ENCODE peak calls at places on chromosomes 13 and 19, in eight cellular contexts. I is trophoblast cell; T is SJCRH30; D is left ventricle myocardium inferior; E is left lung; F is CD4-positive, alpha-beta T cell; G is uterus; W is brain microvascular endothelial cell. M is an unnamed sample.

GRCh38 chr19:7455600-7456296 is 33.1 kb downstream of the PEX11G start:
- DNase-seq in I (no peak), T (no peak), D (no peak), E (no peak), F (no peak), G (no peak), W (no peak), M (no peak)

GRCh38 chr19:5914946-5915781 is 1.1 kb downstream of the CAPS start:
- DNase-seq in I (peak; percentile 75), T (no peak), D (no peak), E (no peak), F (no peak), G (no peak), W (no peak), M (no peak)

GRCh38 chr19:5255602-5256231 is 84.9 kb downstream of the PTPRS start:
- DNase-seq in I (peak; percentile 98), T (no peak), D (no peak), E (no peak), F (no peak), G (no peak), W (no peak), M (no peak)

GRCh38 chr13:101346942-101347728 is 69.2 kb downstream of the NALCN start:
- DNase-seq in I (no peak), T (no peak), D (no peak), E (no peak), F (no peak), G (no peak), W (peak; percentile 17), M (peak; percentile 12)

GRCh38 chr13:41588899-41589298 is 131.5 kb downstream of the RGCC start:
- DNase-seq in I (no peak), T (no peak), D (no peak), E (no peak), F (no peak), G (no peak), W (peak; percentile 75), M (peak; percentile 88)

GRCh38 chr13:40969169-40969901 is 49.8 kb downstream of the ELF1 start:
- DNase-seq in I (peak; percentile 58), T (no peak), D (no peak), E (no peak), F (no peak), G (no peak), W (no peak), M (no peak)

GRCh38 chr19:48489608-48490216 is 20.5 kb downstream of the CYTH2 start:
- DNase-seq in I (peak; percentile 86), T (peak; percentile 80), D (peak; percentile 73), E (peak; percentile 78), F (peak; percentile 84), G (peak; percentile 74), W (peak; percentile 35), M (no peak)

GRCh38 chr13:98785968-98786367 is 33.5 kb upstream of the SLC15A1 start:
- DNase-seq in I (no peak), T (no peak), D (no peak), E (no peak), F (no peak), G (no peak), W (no peak), M (no peak)

GRCh38 chr19:16899566-16900075 is 10.8 kb downstream of the F2RL3 start:
- DNase-seq in I (peak; percentile 63), T (peak; percentile 52), D (no peak), E (no peak), F (no peak), G (no peak), W (peak; percentile 14), M (no peak)

GRCh38 chr13:26051231-26052135 is at the start of gene SHISA2:
- DNase-seq in I (peak; percentile 68), T (peak; percentile 90), D (peak; percentile 27), E (peak; percentile 44), F (peak; percentile 35), G (no peak), W (no peak), M (no peak)

GRCh38 chr13:113935523-113935922 is 38.4 kb downstream of the C13orf46 start:
- DNase-seq in I (no peak), T (peak; percentile 18), D (no peak), E (no peak), F (no peak), G (peak; percentile 11), W (no peak), M (no peak)

GRCh38 chr19:33618884-33619283 is 2.9 kb upstream of the CHST8 start:
- DNase-seq in I (no peak), T (no peak), D (no peak), E (no peak), F (no peak), G (no peak), W (no peak), M (no peak)

GRCh38 chr13:88142653-88143052 is 471.5 kb downstream of the SLITRK5 start:
- DNase-seq in I (no peak), T (no peak), D (no peak), E (no peak), F (no peak), G (no peak), W (no peak), M (no peak)

GRCh38 chr13:48896312-48896711 is 79.4 kb upstream of the FNDC3A start:
- DNase-seq in I (peak; percentile 74), T (peak; percentile 12), D (no peak), E (no peak), F (no peak), G (no peak), W (peak; percentile 48), M (no peak)

GRCh38 chr19:3649888-3650287 is 23.3 kb upstream of the CACTIN start:
- DNase-seq in I (no peak), T (no peak), D (no peak), E (no peak), F (no peak), G (no peak), W (no peak), M (no peak)

DNA sequence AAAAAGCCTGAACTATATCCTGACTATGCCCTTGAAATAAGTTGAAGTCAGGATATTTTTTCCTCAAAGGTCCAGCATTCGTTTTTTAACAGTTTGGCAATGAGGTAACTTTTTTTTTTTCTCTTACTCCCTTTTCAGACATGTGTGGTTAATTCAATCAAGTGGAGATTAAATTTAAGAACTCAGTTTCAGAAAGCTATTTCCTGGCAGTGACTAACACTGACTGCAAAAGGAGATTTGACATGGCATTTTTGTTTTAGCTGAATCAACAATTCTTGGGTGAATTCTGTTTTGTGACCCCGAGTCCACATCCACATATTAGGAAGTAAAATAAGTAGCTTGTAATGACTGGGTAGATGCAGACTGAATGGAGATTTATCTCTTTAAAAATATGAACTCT is 716.4 kb downstream of the PCDH9 start:
- DNase-seq in I (no peak), T (peak; percentile 12), D (no peak), E (no peak), F (no peak), G (no peak), W (peak; percentile 24), M (no peak)
- H3K27ac ChIP-seq in I (no peak overlapping the region), T (no peak overlapping the region), D (no peak overlapping the region), E (no peak overlapping the region), F (no peak overlapping the region), G (no peak overlapping the region), W (no peak overlapping the region), M (no peak overlapping the region)

GRCh38 chr13:24119593-24120508 is 40.7 kb upstream of the SPATA13 start:
- DNase-seq in I (no peak), T (no peak), D (no peak), E (no peak), F (no peak), G (no peak), W (no peak), M (no peak)
- H3K27ac ChIP-seq in I (no peak overlapping the region), T (no peak overlapping the region), D (peak overlapping the region; percentile 38), E (no peak overlapping the region), F (no peak overlapping the region), G (no peak overlapping the region), W (no peak overlapping the region), M (no peak overlapping the region)

DNA sequence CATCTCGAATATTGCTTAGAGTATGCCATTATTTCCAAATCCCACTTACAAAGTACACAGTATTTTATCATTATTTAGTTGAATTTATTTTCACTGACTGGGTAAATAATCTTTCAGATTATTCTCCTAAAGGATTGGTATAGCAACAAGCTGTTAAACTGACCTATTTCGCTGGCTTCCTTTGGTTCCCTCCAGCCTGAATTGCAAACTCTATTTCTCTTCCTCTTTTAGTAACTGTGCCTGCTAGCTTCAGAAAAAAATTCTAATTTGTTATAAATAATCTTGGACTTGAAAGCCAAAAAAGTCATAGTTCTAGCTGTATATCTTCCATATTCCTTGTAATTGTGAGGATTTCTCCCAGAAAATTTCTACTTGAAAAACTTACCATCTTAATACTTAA is 15.0 kb upstream of the CCNA1 start:
- DNase-seq in I (no peak), T (peak; percentile 51), D (no peak), E (no peak), F (no peak), G (no peak), W (no peak), M (no peak)
- H3K27ac ChIP-seq in I (no peak overlapping the region), T (peak overlapping the region; percentile 98), D (no peak overlapping the region), E (no peak overlapping the region), F (no peak overlapping the region), G (peak overlapping the region; percentile 58), W (peak overlapping the region; percentile 68), M (peak overlapping the region; percentile 15)

GRCh38 chr19:41323023-41323422 is 13.1 kb downstream of the CCDC97 start:
- DNase-seq in I (peak; percentile 38), T (peak; percentile 72), D (peak; percentile 45), E (no peak), F (no peak), G (peak; percentile 76), W (peak; percentile 72), M (no peak)
- H3K27ac ChIP-seq in I (peak overlapping the region; percentile 99), T (peak overlapping the region; percentile 85), D (peak overlapping the region; percentile 84), E (peak overlapping the region; percentile 88), F (peak overlapping the region; percentile 47), G (peak overlapping the region; percentile 99), W (peak overlapping the region; percentile 98), M (peak overlapping the region; percentile 76)

GRCh38 chr19:52102163-52102562 is 6.6 kb upstream of the ZNF841 start:
- DNase-seq in I (no peak), T (no peak), D (no peak), E (no peak), F (no peak), G (no peak), W (no peak), M (peak; percentile 3)
- H3K27ac ChIP-seq in I (no peak overlapping the region), T (no peak overlapping the region), D (no peak overlapping the region), E (no peak overlapping the region), F (no peak overlapping the region), G (no peak overlapping the region), W (no peak overlapping the region), M (peak overlapping the region; percentile 32)